ENCODE peak calls at places on chromosomes 11 and 22, in nine cellular contexts. One of them, this sample, is unnamed.
A peak's percentile ranks its signal among the peaks of the same experiment; 100 is the strongest.

GRCh38 chr11:75073459-75074190 is 23.1 kb downstream of the OR2AT4 start:
- DNase-seq in chondrocyte: no peak
- DNase-seq in lower lobe of right lung: no peak
- DNase-seq in ovary: no peak
- DNase-seq in OCI-LY7: peak; percentile 10
- DNase-seq in right lobe of liver: no peak
- DNase-seq in activated B cell treated with CpG ODN at 0.5 μM for 24 hours: no peak
- DNase-seq in left lung: no peak
- DNase-seq in body of pancreas: no peak
- DNase-seq in this sample: no peak

GRCh38 chr11:41612415-41612814 is 153.0 kb upstream of the LRRC4C start:
- DNase-seq in OCI-LY7: no peak
- DNase-seq in body of pancreas: no peak
- DNase-seq in activated B cell treated with CpG ODN at 0.5 μM for 24 hours: no peak
- DNase-seq in left lung: no peak
- DNase-seq in right lobe of liver: no peak
- DNase-seq in chondrocyte: no peak
- DNase-seq in ovary: no peak
- DNase-seq in lower lobe of right lung: no peak
- DNase-seq in this sample: no peak

GRCh38 chr11:26778000-26778757 is 56.3 kb upstream of the SLC5A12 start:
- DNase-seq in activated B cell treated with CpG ODN at 0.5 μM for 24 hours: no peak
- DNase-seq in left lung: no peak
- DNase-seq in chondrocyte: no peak
- DNase-seq in body of pancreas: no peak
- DNase-seq in right lobe of liver: no peak
- DNase-seq in OCI-LY7: peak; percentile 60
- DNase-seq in lower lobe of right lung: no peak
- DNase-seq in ovary: no peak
- DNase-seq in this sample: no peak

GRCh38 chr11:69746140-69746539 is 29.0 kb downstream of the FGF4 start:
- DNase-seq in ovary: no peak
- DNase-seq in body of pancreas: no peak
- DNase-seq in right lobe of liver: no peak
- DNase-seq in activated B cell treated with CpG ODN at 0.5 μM for 24 hours: no peak
- DNase-seq in OCI-LY7: no peak
- DNase-seq in chondrocyte: peak; percentile 78
- DNase-seq in lower lobe of right lung: no peak
- DNase-seq in left lung: no peak
- DNase-seq in this sample: no peak

GRCh38 chr11:106463154-106463553 is 385.7 kb downstream of the AASDHPPT start:
- DNase-seq in OCI-LY7: no peak
- DNase-seq in lower lobe of right lung: no peak
- DNase-seq in right lobe of liver: no peak
- DNase-seq in ovary: no peak
- DNase-seq in left lung: no peak
- DNase-seq in chondrocyte: no peak
- DNase-seq in activated B cell treated with CpG ODN at 0.5 μM for 24 hours: no peak
- DNase-seq in body of pancreas: no peak
- DNase-seq in this sample: no peak

GRCh38 chr11:109960831-109961230 is 132.4 kb upstream of the ZC3H12C start:
- DNase-seq in activated B cell treated with CpG ODN at 0.5 μM for 24 hours: no peak
- DNase-seq in body of pancreas: peak; percentile 83
- DNase-seq in chondrocyte: no peak
- DNase-seq in ovary: peak; percentile 85
- DNase-seq in right lobe of liver: peak; percentile 79
- DNase-seq in lower lobe of right lung: no peak
- DNase-seq in OCI-LY7: no peak
- DNase-seq in left lung: peak; percentile 44
- DNase-seq in this sample: no peak

GRCh38 chr11:33819278-33819677 is 45.0 kb upstream of the FBXO3 start:
- DNase-seq in body of pancreas: no peak
- DNase-seq in lower lobe of right lung: no peak
- DNase-seq in left lung: no peak
- DNase-seq in activated B cell treated with CpG ODN at 0.5 μM for 24 hours: no peak
- DNase-seq in right lobe of liver: no peak
- DNase-seq in chondrocyte: no peak
- DNase-seq in OCI-LY7: no peak
- DNase-seq in ovary: no peak
- DNase-seq in this sample: no peak

GRCh38 chr11:64616817-64617216 is 25.8 kb downstream of the SLC22A12 start:
- DNase-seq in body of pancreas: no peak
- DNase-seq in ovary: no peak
- DNase-seq in OCI-LY7: no peak
- DNase-seq in right lobe of liver: no peak
- DNase-seq in lower lobe of right lung: no peak
- DNase-seq in activated B cell treated with CpG ODN at 0.5 μM for 24 hours: no peak
- DNase-seq in left lung: no peak
- DNase-seq in chondrocyte: no peak
- DNase-seq in this sample: no peak

GRCh38 chr11:43852057-43852636 is 28.5 kb upstream of the ALKBH3 start:
- DNase-seq in OCI-LY7: peak; percentile 72
- DNase-seq in body of pancreas: peak; percentile 71
- DNase-seq in right lobe of liver: no peak
- DNase-seq in ovary: no peak
- DNase-seq in activated B cell treated with CpG ODN at 0.5 μM for 24 hours: no peak
- DNase-seq in chondrocyte: no peak
- DNase-seq in lower lobe of right lung: no peak
- DNase-seq in left lung: no peak
- DNase-seq in this sample: peak; percentile 33

GRCh38 chr11:88050247-88050646 is 125.0 kb downstream of the RAB38 start:
- DNase-seq in ovary: no peak
- DNase-seq in chondrocyte: no peak
- DNase-seq in lower lobe of right lung: no peak
- DNase-seq in body of pancreas: no peak
- DNase-seq in left lung: no peak
- DNase-seq in activated B cell treated with CpG ODN at 0.5 μM for 24 hours: no peak
- DNase-seq in OCI-LY7: no peak
- DNase-seq in right lobe of liver: no peak
- DNase-seq in this sample: no peak

GRCh38 chr11:72352859-72353551 is 81.3 kb downstream of the CLPB start:
- DNase-seq in activated B cell treated with CpG ODN at 0.5 μM for 24 hours: no peak
- DNase-seq in ovary: no peak
- DNase-seq in OCI-LY7: no peak
- DNase-seq in right lobe of liver: no peak
- DNase-seq in lower lobe of right lung: no peak
- DNase-seq in body of pancreas: no peak
- DNase-seq in chondrocyte: no peak
- DNase-seq in left lung: no peak
- DNase-seq in this sample: no peak

GRCh38 chr22:26766510-26767350 is 109.3 kb downstream of the MIAT start:
- DNase-seq in ovary: no peak
- DNase-seq in OCI-LY7: no peak
- DNase-seq in right lobe of liver: no peak
- DNase-seq in lower lobe of right lung: no peak
- DNase-seq in activated B cell treated with CpG ODN at 0.5 μM for 24 hours: no peak
- DNase-seq in left lung: no peak
- DNase-seq in body of pancreas: no peak
- DNase-seq in chondrocyte: no peak
- DNase-seq in this sample: no peak

GRCh38 chr11:96303067-96303466 is 39.9 kb downstream of the MAML2 start:
- DNase-seq in body of pancreas: no peak
- DNase-seq in ovary: no peak
- DNase-seq in OCI-LY7: no peak
- DNase-seq in lower lobe of right lung: no peak
- DNase-seq in left lung: no peak
- DNase-seq in right lobe of liver: no peak
- DNase-seq in activated B cell treated with CpG ODN at 0.5 μM for 24 hours: no peak
- DNase-seq in chondrocyte: no peak
- DNase-seq in this sample: no peak

GRCh38 chr11:48210052-48210451 is 6.6 kb upstream of the OR4B1 start:
- DNase-seq in right lobe of liver: no peak
- DNase-seq in OCI-LY7: no peak
- DNase-seq in ovary: no peak
- DNase-seq in lower lobe of right lung: no peak
- DNase-seq in activated B cell treated with CpG ODN at 0.5 μM for 24 hours: no peak
- DNase-seq in chondrocyte: no peak
- DNase-seq in body of pancreas: no peak
- DNase-seq in left lung: no peak
- DNase-seq in this sample: no peak
- TF ChIP-seq CTCF in right lobe of liver: peak; percentile 26
- TF ChIP-seq CTCF in OCI-LY7: peak; percentile 42
- TF ChIP-seq CTCF in ovary: no peak
- TF ChIP-seq CTCF in lower lobe of right lung: no peak
- TF ChIP-seq CTCF in activated B cell treated with CpG ODN at 0.5 μM for 24 hours: no peak
- TF ChIP-seq CTCF in chondrocyte: peak; percentile 23
- TF ChIP-seq CTCF in body of pancreas: no peak
- TF ChIP-seq CTCF in left lung: no peak
- TF ChIP-seq CTCF in this sample: no peak

DNA sequence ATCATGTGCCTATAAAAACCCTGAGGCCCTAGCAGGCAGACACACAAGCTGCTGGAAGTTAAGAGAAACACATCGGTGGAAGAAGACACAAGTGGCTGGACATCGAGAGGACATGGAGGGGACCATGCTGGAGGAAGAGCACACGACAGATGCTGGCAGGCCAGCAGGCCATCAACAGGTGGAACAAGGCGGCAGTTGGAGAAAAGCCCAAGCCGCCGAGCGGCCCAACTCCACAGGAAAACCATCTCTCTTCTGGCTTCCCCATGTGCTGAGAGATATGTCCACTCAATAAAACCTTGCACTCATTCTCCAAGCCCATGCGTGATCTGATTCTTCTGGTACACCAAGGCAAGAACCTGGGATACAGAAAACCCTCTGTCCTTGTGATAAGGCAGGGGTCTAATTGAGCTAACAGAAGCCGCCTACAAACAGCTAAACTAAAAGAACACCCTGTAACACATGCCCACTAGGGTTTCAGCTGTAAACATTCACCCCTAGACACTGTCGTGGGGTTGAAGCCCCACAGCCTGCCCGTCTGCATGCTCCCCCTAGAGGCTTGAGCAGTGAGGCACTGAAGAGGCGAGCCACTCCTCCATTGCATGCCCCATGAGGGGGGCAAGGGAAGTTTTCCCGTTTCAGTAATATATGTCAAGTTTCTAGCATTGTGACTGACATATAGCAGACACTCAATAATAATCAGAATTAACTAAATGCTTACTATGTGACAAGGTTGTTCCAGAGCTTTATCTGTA is 39.0 kb upstream of the MMP20 start:
- DNase-seq in chondrocyte: no peak
- DNase-seq in left lung: no peak
- DNase-seq in activated B cell treated with CpG ODN at 0.5 μM for 24 hours: no peak
- DNase-seq in OCI-LY7: peak; percentile 33
- DNase-seq in right lobe of liver: no peak
- DNase-seq in lower lobe of right lung: no peak
- DNase-seq in ovary: no peak
- DNase-seq in body of pancreas: no peak
- DNase-seq in this sample: no peak
- TF ChIP-seq CTCF in chondrocyte: peak; percentile 53
- TF ChIP-seq CTCF in left lung: no peak
- TF ChIP-seq CTCF in activated B cell treated with CpG ODN at 0.5 μM for 24 hours: no peak
- TF ChIP-seq CTCF in OCI-LY7: peak; percentile 75
- TF ChIP-seq CTCF in right lobe of liver: no peak
- TF ChIP-seq CTCF in lower lobe of right lung: peak; percentile 11
- TF ChIP-seq CTCF in ovary: no peak
- TF ChIP-seq CTCF in body of pancreas: no peak
- TF ChIP-seq CTCF in this sample: no peak

GRCh38 chr22:46569848-46570695 is 32.7 kb upstream of the CELSR1 start:
- DNase-seq in chondrocyte: peak; percentile 79
- DNase-seq in body of pancreas: no peak
- DNase-seq in lower lobe of right lung: peak; percentile 37
- DNase-seq in ovary: no peak
- DNase-seq in activated B cell treated with CpG ODN at 0.5 μM for 24 hours: no peak
- DNase-seq in left lung: peak; percentile 51
- DNase-seq in right lobe of liver: peak; percentile 39
- DNase-seq in OCI-LY7: no peak
- DNase-seq in this sample: no peak

GRCh38 chr22:46568102-46568809 is 30.8 kb upstream of the CELSR1 start:
- DNase-seq in activated B cell treated with CpG ODN at 0.5 μM for 24 hours: no peak
- DNase-seq in ovary: no peak
- DNase-seq in body of pancreas: no peak
- DNase-seq in chondrocyte: peak; percentile 68
- DNase-seq in right lobe of liver: peak; percentile 30
- DNase-seq in OCI-LY7: no peak
- DNase-seq in left lung: peak; percentile 31
- DNase-seq in lower lobe of right lung: peak; percentile 24
- DNase-seq in this sample: no peak

GRCh38 chr22:46569055-46569847 is 31.8 kb upstream of the CELSR1 start:
- DNase-seq in left lung: peak; percentile 58
- DNase-seq in body of pancreas: no peak
- DNase-seq in chondrocyte: peak; percentile 74
- DNase-seq in activated B cell treated with CpG ODN at 0.5 μM for 24 hours: no peak
- DNase-seq in ovary: no peak
- DNase-seq in OCI-LY7: no peak
- DNase-seq in lower lobe of right lung: peak; percentile 35
- DNase-seq in right lobe of liver: peak; percentile 39
- DNase-seq in this sample: no peak

GRCh38 chr22:46564084-46564714 is 26.8 kb upstream of the CELSR1 start:
- DNase-seq in ovary: no peak
- DNase-seq in body of pancreas: no peak
- DNase-seq in activated B cell treated with CpG ODN at 0.5 μM for 24 hours: no peak
- DNase-seq in left lung: no peak
- DNase-seq in chondrocyte: peak; percentile 43
- DNase-seq in OCI-LY7: no peak
- DNase-seq in right lobe of liver: no peak
- DNase-seq in lower lobe of right lung: no peak
- DNase-seq in this sample: no peak

GRCh38 chr22:46567471-46567870 is 30.1 kb upstream of the CELSR1 start:
- DNase-seq in ovary: no peak
- DNase-seq in left lung: no peak
- DNase-seq in body of pancreas: no peak
- DNase-seq in chondrocyte: no peak
- DNase-seq in lower lobe of right lung: no peak
- DNase-seq in right lobe of liver: no peak
- DNase-seq in activated B cell treated with CpG ODN at 0.5 μM for 24 hours: no peak
- DNase-seq in OCI-LY7: no peak
- DNase-seq in this sample: no peak
- TF ChIP-seq CTCF in ovary: no peak
- TF ChIP-seq CTCF in left lung: no peak
- TF ChIP-seq CTCF in body of pancreas: no peak
- TF ChIP-seq CTCF in chondrocyte: no peak
- TF ChIP-seq CTCF in lower lobe of right lung: no peak
- TF ChIP-seq CTCF in right lobe of liver: no peak
- TF ChIP-seq CTCF in activated B cell treated with CpG ODN at 0.5 μM for 24 hours: no peak
- TF ChIP-seq CTCF in OCI-LY7: no peak
- TF ChIP-seq CTCF in this sample: no peak

GRCh38 chr11:92342034-92342433 is 117.4 kb downstream of the FAT3 start:
- DNase-seq in left lung: no peak
- DNase-seq in activated B cell treated with CpG ODN at 0.5 μM for 24 hours: no peak
- DNase-seq in OCI-LY7: no peak
- DNase-seq in right lobe of liver: no peak
- DNase-seq in body of pancreas: no peak
- DNase-seq in ovary: no peak
- DNase-seq in lower lobe of right lung: no peak
- DNase-seq in chondrocyte: no peak
- DNase-seq in this sample: no peak

GRCh38 chr11:92346220-92346619 is 121.6 kb downstream of the FAT3 start:
- DNase-seq in ovary: no peak
- DNase-seq in OCI-LY7: no peak
- DNase-seq in activated B cell treated with CpG ODN at 0.5 μM for 24 hours: no peak
- DNase-seq in chondrocyte: no peak
- DNase-seq in right lobe of liver: peak; percentile 47
- DNase-seq in body of pancreas: no peak
- DNase-seq in left lung: no peak
- DNase-seq in lower lobe of right lung: no peak
- DNase-seq in this sample: no peak

GRCh38 chr11:92342886-92343285 is 118.3 kb downstream of the FAT3 start:
- DNase-seq in ovary: no peak
- DNase-seq in OCI-LY7: no peak
- DNase-seq in body of pancreas: no peak
- DNase-seq in chondrocyte: no peak
- DNase-seq in activated B cell treated with CpG ODN at 0.5 μM for 24 hours: no peak
- DNase-seq in left lung: no peak
- DNase-seq in right lobe of liver: no peak
- DNase-seq in lower lobe of right lung: no peak
- DNase-seq in this sample: no peak

GRCh38 chr11:92340839-92341238 is 116.2 kb downstream of the FAT3 start:
- DNase-seq in activated B cell treated with CpG ODN at 0.5 μM for 24 hours: no peak
- DNase-seq in chondrocyte: no peak
- DNase-seq in ovary: no peak
- DNase-seq in left lung: no peak
- DNase-seq in right lobe of liver: peak; percentile 51
- DNase-seq in lower lobe of right lung: no peak
- DNase-seq in body of pancreas: peak; percentile 43
- DNase-seq in OCI-LY7: peak; percentile 3
- DNase-seq in this sample: no peak
- TF ChIP-seq CTCF in activated B cell treated with CpG ODN at 0.5 μM for 24 hours: no peak
- TF ChIP-seq CTCF in chondrocyte: peak; percentile 74
- TF ChIP-seq CTCF in ovary: no peak
- TF ChIP-seq CTCF in left lung: no peak
- TF ChIP-seq CTCF in right lobe of liver: peak; percentile 50
- TF ChIP-seq CTCF in lower lobe of right lung: peak; percentile 10
- TF ChIP-seq CTCF in body of pancreas: peak; percentile 39
- TF ChIP-seq CTCF in OCI-LY7: peak; percentile 72
- TF ChIP-seq CTCF in this sample: no peak